ENCODE peak calls at places on chromosomes 4 and X, in four cellular contexts. U, L, R and P are unnamed samples.

GRCh38 chr4:158159054-158159717 is 13.6 kb downstream of the GASK1B start:
- DNase-seq in U (no peak), L (no peak), R (no peak), P (no peak)

GRCh38 chrX:70324326-70324725 is 34.4 kb downstream of the KIF4A start:
- DNase-seq in U (no peak), L (no peak), R (no peak), P (no peak)

GRCh38 chr4:124121511-124121934 is 591.0 kb downstream of the ANKRD50 start:
- DNase-seq in U (no peak), L (no peak), R (no peak), P (no peak)

GRCh38 chrX:154040307-154040756 is 20.6 kb upstream of the IRAK1 start:
- DNase-seq in U (no peak), L (no peak), R (no peak), P (peak)

GRCh38 chr4:28211714-28212470 is 1351.3 kb downstream of the STIM2 start:
- DNase-seq in U (no peak), L (no peak), R (no peak), P (no peak)

GRCh38 chrX:10482262-10482661 is 138.1 kb downstream of the MID1 start:
- DNase-seq in U (peak), L (no peak), R (no peak), P (no peak)

GRCh38 chrX:12956704-12957541 is 18.0 kb upstream of the TMSB4X start:
- DNase-seq in U (no peak), L (no peak), R (no peak), P (no peak)

GRCh38 chrX:110310000-110310790 is 7.7 kb downstream of the AMMECR1 start:
- DNase-seq in U (no peak), L (no peak), R (no peak), P (no peak)

GRCh38 chr4:19575959-19576358 is 675.7 kb upstream of the SLIT2 start:
- DNase-seq in U (no peak), L (no peak), R (no peak), P (no peak)

GRCh38 chr4:8252301-8253173 is 17.0 kb upstream of the HTRA3 start:
- DNase-seq in U (peak), L (no peak), R (no peak), P (no peak)

GRCh38 chr4:82125170-82125862 is 248.5 kb downstream of the HNRNPD start:
- DNase-seq in U (no peak), L (no peak), R (no peak), P (no peak)

GRCh38 chrX:154738013-154738738 is 12.7 kb downstream of the GAB3 start:
- DNase-seq in U (peak), L (no peak), R (no peak), P (peak)

GRCh38 chr4:8534129-8534528 is 46.1 kb upstream of the GPR78 start:
- DNase-seq in U (no peak), L (no peak), R (no peak), P (peak)

GRCh38 chr4:124753941-124754581 is 41.5 kb upstream of the ANKRD50 start:
- DNase-seq in U (no peak), L (no peak), R (no peak), P (peak)

GRCh38 chr4:15653864-15654391 is 1.2 kb downstream of the FBXL5 start:
- DNase-seq in U (no peak), L (no peak), R (no peak), P (peak)

GRCh38 chrX:133399411-133399810 is 15.9 kb downstream of the GPC4 start:
- DNase-seq in U (no peak), L (no peak), R (no peak), P (no peak)

GRCh38 chrX:115560978-115561604 is at the start of gene PLS3:
- DNase-seq in U (peak), L (peak), R (no peak), P (peak)

GRCh38 chrX:10554612-10555270 is 65.6 kb downstream of the MID1 start:
- DNase-seq in U (no peak), L (no peak), R (no peak), P (no peak)

GRCh38 chr4:122625156-122625555 is 4.3 kb upstream of the IL21 start:
- DNase-seq in U (no peak), L (no peak), R (no peak), P (peak)

GRCh38 chr4:26320159-26320452 is 708 bp upstream of the RBPJ start:
- DNase-seq in U (no peak), L (no peak), R (no peak), P (no peak)

GRCh38 chrX:102846544-102847236 is 90.4 kb upstream of the RAB40AL start:
- DNase-seq in U (no peak), L (no peak), R (no peak), P (no peak)

GRCh38 chr4:70902577-70903281 is 560 bp downstream of the MOB1B start:
- DNase-seq in U (no peak), L (no peak), R (no peak), P (no peak)

GRCh38 chrX:101206471-101206870 is 13.1 kb upstream of the DRP2 start:
- DNase-seq in U (no peak), L (no peak), R (no peak), P (no peak)